ENCODE peak calls at places on chromosomes 5 and 9, in six cellular contexts. C is activated gamma-delta T cell treated with Interleukin-2 at 50 U/mL for 16 hours, G is nucleus accumbens, A is amniotic epithelial cell, V is COR-L47, F is EH. U is an unnamed sample.

GRCh38 chr9:116101516-116101915 is 52.1 kb upstream of the PAPPA start:
- DNase-seq in C (no peak), G (no peak), A (peak; percentile 94), V (no peak), F (peak; percentile 77), U (no peak)

GRCh38 chr9:68793605-68794343 is 88.7 kb downstream of the PIP5K1B start:
- DNase-seq in C (no peak), G (no peak), A (no peak), V (no peak), F (no peak), U (no peak)

GRCh38 chr5:94017579-94017978 is 276.2 kb upstream of the POU5F2 start:
- DNase-seq in C (no peak), G (no peak), A (no peak), V (no peak), F (peak; percentile 37), U (no peak)

GRCh38 chr5:142725231-142726187 is 39.6 kb upstream of the FGF1 start:
- DNase-seq in C (no peak), G (no peak), A (no peak), V (no peak), F (peak; percentile 15), U (no peak)

GRCh38 chr5:35651002-35651756 is 33.5 kb downstream of the SPEF2 start:
- DNase-seq in C (peak; percentile 64), G (no peak), A (peak; percentile 39), V (peak; percentile 21), F (peak; percentile 67), U (peak; percentile 73)

GRCh38 chr9:133619791-133620190 is 10.6 kb upstream of the FAM163B start:
- DNase-seq in C (peak; percentile 34), G (no peak), A (no peak), V (no peak), F (peak; percentile 0), U (peak; percentile 16)

GRCh38 chr9:113993838-113994540 is 84.1 kb downstream of the AMBP start:
- DNase-seq in C (no peak), G (peak; percentile 54), A (no peak), V (peak; percentile 59), F (no peak), U (no peak)

GRCh38 chr5:125696762-125697161 is 726.4 kb upstream of the GRAMD2B start:
- DNase-seq in C (no peak), G (no peak), A (peak; percentile 89), V (no peak), F (peak; percentile 32), U (no peak)

GRCh38 chr5:139636207-139636792 is 11.8 kb upstream of the CXXC5 start:
- DNase-seq in C (peak; percentile 73), G (no peak), A (no peak), V (peak; percentile 68), F (no peak), U (peak; percentile 50)

GRCh38 chr5:169717298-169717697 is 80.2 kb downstream of the DOCK2 start:
- DNase-seq in C (no peak), G (no peak), A (peak; percentile 45), V (no peak), F (peak; percentile 64), U (no peak)

GRCh38 chr9:82512724-82513123 is 524.2 kb downstream of the SPATA31D1 start:
- DNase-seq in C (no peak), G (no peak), A (no peak), V (no peak), F (no peak), U (no peak)

GRCh38 chr5:5437227-5438172 is 15.0 kb downstream of the ICE1 start:
- DNase-seq in C (no peak), G (no peak), A (no peak), V (no peak), F (no peak), U (no peak)

GRCh38 chr9:2106666-2107065 is 91.5 kb downstream of the SMARCA2 start:
- DNase-seq in C (no peak), G (no peak), A (no peak), V (no peak), F (no peak), U (no peak)

GRCh38 chr9:127927457-127928231 is 2.9 kb downstream of the PIP5KL1 start:
- DNase-seq in C (peak; percentile 67), G (no peak), A (no peak), V (peak; percentile 64), F (no peak), U (peak; percentile 79)

GRCh38 chr5:6576861-6577501 is 55.9 kb downstream of the NSUN2 start:
- DNase-seq in C (no peak), G (no peak), A (peak; percentile 39), V (peak; percentile 50), F (peak; percentile 65), U (no peak)

GRCh38 chr9:83477571-83477970 is 60.6 kb downstream of the FRMD3 start:
- DNase-seq in C (no peak), G (no peak), A (no peak), V (no peak), F (peak; percentile 69), U (no peak)

GRCh38 chr5:150245111-150245789 is 44.3 kb downstream of the CAMK2A start:
- DNase-seq in C (no peak), G (no peak), A (peak; percentile 55), V (no peak), F (peak; percentile 61), U (no peak)

GRCh38 chr9:75108571-75108970 is 20.3 kb downstream of the OSTF1 start:
- DNase-seq in C (no peak), G (no peak), A (peak; percentile 89), V (no peak), F (peak; percentile 86), U (no peak)

GRCh38 chr5:154868702-154869101 is 10.3 kb downstream of the CNOT8 start:
- DNase-seq in C (no peak), G (no peak), A (peak; percentile 31), V (no peak), F (peak; percentile 26), U (no peak)

GRCh38 chr9:107809859-107810492 is 320.4 kb upstream of the KLF4 start:
- DNase-seq in C (no peak), G (no peak), A (no peak), V (no peak), F (peak; percentile 20), U (no peak)

GRCh38 chr9:123336455-123336854 is 19.5 kb upstream of the CRB2 start:
- DNase-seq in C (no peak), G (no peak), A (no peak), V (no peak), F (no peak), U (no peak)

GRCh38 chr5:149913449-149914419 is 30.9 kb downstream of the PDE6A start:
- DNase-seq in C (no peak), G (no peak), A (peak; percentile 74), V (no peak), F (peak; percentile 12), U (no peak)

GRCh38 chr5:137466888-137467287 is 32.2 kb downstream of the SPOCK1 start:
- DNase-seq in C (no peak), G (peak; percentile 42), A (peak; percentile 3), V (no peak), F (peak; percentile 10), U (no peak)

GRCh38 chr9:96084289-96084688 is 208.8 kb downstream of the ERCC6L2 start:
- DNase-seq in C (no peak), G (no peak), A (no peak), V (no peak), F (no peak), U (no peak)

GRCh38 chr5:88256872-88257271 is 11.8 kb downstream of the TMEM161B start:
- DNase-seq in C (no peak), G (no peak), A (peak; percentile 44), V (no peak), F (no peak), U (no peak)

GRCh38 chr5:109611061-109611460 is 78.7 kb upstream of the MAN2A1 start:
- DNase-seq in C (no peak), G (no peak), A (no peak), V (no peak), F (no peak), U (no peak)

GRCh38 chr5:67771791-67772190 is 443.8 kb upstream of the PIK3R1 start:
- DNase-seq in C (no peak), G (no peak), A (no peak), V (no peak), F (no peak), U (no peak)

GRCh38 chr9:114065304-114065703 is 12.8 kb downstream of the AMBP start:
- DNase-seq in C (no peak), G (no peak), A (no peak), V (no peak), F (no peak), U (no peak)

GRCh38 chr5:147460380-147460779 is 49.5 kb downstream of the DPYSL3 start:
- DNase-seq in C (no peak), G (no peak), A (no peak), V (no peak), F (no peak), U (no peak)

GRCh38 chr5:115470921-115471320 is 73.7 kb downstream of the FEM1C start:
- DNase-seq in C (no peak), G (no peak), A (no peak), V (no peak), F (no peak), U (no peak)

GRCh38 chr9:101995231-101995630 is 256.8 kb upstream of the GRIN3A start:
- DNase-seq in C (no peak), G (no peak), A (no peak), V (no peak), F (no peak), U (no peak)

GRCh38 chr5:62671479-62671878 is 92.9 kb downstream of the LRRC70 start:
- DNase-seq in C (no peak), G (no peak), A (no peak), V (no peak), F (no peak), U (no peak)

GRCh38 chr9:112174223-112174964 is 703 bp downstream of the SUSD1 start:
- DNase-seq in C (peak; percentile 72), G (no peak), A (no peak), V (peak; percentile 22), F (peak; percentile 76), U (peak; percentile 84)

GRCh38 chr9:96009690-96010477 is 134.4 kb downstream of the ERCC6L2 start:
- DNase-seq in C (peak; percentile 59), G (no peak), A (no peak), V (no peak), F (no peak), U (peak; percentile 64)

GRCh38 chr5:72387985-72388384 is 67.8 kb downstream of the PTCD2 start:
- DNase-seq in C (no peak), G (no peak), A (peak; percentile 73), V (no peak), F (peak; percentile 91), U (no peak)

GRCh38 chr5:172725273-172725672 is 45.7 kb downstream of the DUSP1 start:
- DNase-seq in C (no peak), G (no peak), A (no peak), V (no peak), F (no peak), U (no peak)

GRCh38 chr9:70110194-70111041 is 66.8 kb downstream of the MAMDC2 start:
- DNase-seq in C (no peak), G (no peak), A (peak; percentile 41), V (peak; percentile 87), F (peak; percentile 46), U (no peak)

GRCh38 chr5:120886351-120886860 is 422.3 kb downstream of the PRR16 start:
- DNase-seq in C (no peak), G (no peak), A (no peak), V (no peak), F (no peak), U (no peak)

GRCh38 chr9:74334308-74334707 is 162.8 kb upstream of the RORB start:
- DNase-seq in C (no peak), G (no peak), A (no peak), V (no peak), F (no peak), U (no peak)